ENCODE peak calls at places on chromosomes 11 and 22, in nine cellular contexts. D is body of pancreas; I is neural progenitor cell; C is HFF-Myc; Y is brain microvascular endothelial cell; U is CD4-positive, CD25-positive, alpha-beta regulatory T cell; R is fibroblast of lung; O is cardiac muscle cell; J is endodermal cell. A is an unnamed sample.

GRCh38 chr22:45807156-45807915 is 135.7 kb downstream of the ATXN10 start:
- DNase-seq in O (no peak), J (no peak), I (no peak), D (no peak), R (peak; percentile 14), C (no peak), Y (peak; percentile 55), U (no peak), A (no peak)

GRCh38 chr11:73431431-73431830 is 55.2 kb downstream of the RELT start:
- DNase-seq in I (no peak), R (no peak), O (no peak), D (no peak), C (no peak), J (no peak), U (no peak), Y (no peak), A (no peak)

GRCh38 chr22:33409134-33409533 is 351.0 kb upstream of the SYN3 start:
- DNase-seq in Y (no peak), C (no peak), D (no peak), I (peak; percentile 19), R (no peak), J (no peak), O (no peak), U (no peak), A (no peak)

GRCh38 chr11:61587951-61588695 is 7.2 kb upstream of the SYT7 start:
- DNase-seq in D (peak; percentile 74), U (peak; percentile 45), O (peak; percentile 33), Y (no peak), R (no peak), I (peak; percentile 76), C (no peak), J (peak; percentile 96), A (no peak)

GRCh38 chr11:47499614-47500013 is 50.7 kb upstream of the RAPSN start:
- DNase-seq in C (no peak), J (no peak), O (no peak), U (no peak), R (no peak), I (no peak), D (no peak), Y (no peak), A (no peak)

GRCh38 chr11:13297917-13298356 is 20.3 kb downstream of the BMAL1 start:
- DNase-seq in R (no peak), C (no peak), Y (no peak), I (no peak), D (no peak), U (no peak), O (no peak), J (no peak), A (no peak)

GRCh38 chr11:105720096-105720495 is 110.2 kb downstream of the GRIA4 start:
- DNase-seq in I (no peak), O (no peak), R (no peak), C (no peak), J (no peak), Y (no peak), U (no peak), D (no peak), A (no peak)

GRCh38 chr22:50157976-50158375 is 12.6 kb upstream of the PANX2 start:
- DNase-seq in O (no peak), C (no peak), Y (no peak), D (no peak), I (no peak), R (no peak), U (no peak), J (peak; percentile 43), A (peak; percentile 22)

GRCh38 chr11:83472831-83473230 is 186.7 kb upstream of the CCDC90B start:
- DNase-seq in C (no peak), D (no peak), Y (no peak), I (no peak), J (no peak), O (no peak), U (no peak), R (no peak), A (no peak)

GRCh38 chr22:36364255-36365019 is 23.3 kb downstream of the MYH9 start:
- DNase-seq in D (no peak), R (no peak), O (no peak), I (no peak), J (no peak), U (no peak), C (no peak), Y (no peak), A (no peak)

GRCh38 chr11:94546886-94547285 is 3.2 kb downstream of the FUT4 start:
- DNase-seq in U (no peak), I (no peak), O (peak; percentile 18), J (no peak), Y (no peak), C (no peak), D (no peak), R (no peak), A (no peak)
- H3K4me3 ChIP-seq in U (peak overlapping the region; percentile 53), I (no peak overlapping the region), O (peak overlapping the region; percentile 5), J (no peak overlapping the region), Y (peak overlapping the region; percentile 31), C (peak overlapping the region; percentile 55), D (peak overlapping the region; percentile 68), R (no peak overlapping the region), A (no peak overlapping the region)

GRCh38 chr22:26480611-26480932 is 3.0 kb downstream of the HPS4 start:
- DNase-seq in C (no peak), I (no peak), R (no peak), Y (no peak), J (no peak), O (no peak), U (no peak), D (no peak), A (no peak)
- H3K4me3 ChIP-seq in C (no peak overlapping the region), I (peak overlapping the region; percentile 23), R (no peak overlapping the region), Y (no peak overlapping the region), J (peak overlapping the region; percentile 50), O (no peak overlapping the region), U (no peak overlapping the region), D (no peak overlapping the region), A (peak overlapping the region; percentile 40)

DNA sequence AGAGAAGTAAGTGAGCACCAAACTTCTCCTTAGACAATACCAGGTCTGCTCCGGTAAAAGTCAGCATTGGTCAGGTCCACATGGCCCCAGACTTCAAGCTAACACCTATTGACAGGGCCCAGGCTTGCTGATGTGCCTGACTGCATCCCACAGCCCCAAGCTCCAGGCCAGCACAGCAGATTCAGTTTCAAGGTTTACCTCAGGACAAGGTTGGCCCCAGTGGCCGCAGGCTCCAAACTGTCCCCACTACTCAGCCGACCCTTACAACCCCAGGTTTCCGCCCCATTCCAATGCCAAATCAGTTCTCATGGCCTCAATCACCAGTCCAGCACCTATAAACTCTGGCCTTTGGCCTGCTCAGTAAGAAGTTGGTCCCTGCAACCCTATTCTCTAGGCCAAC is 39.4 kb downstream of the OR4C6 start:
- DNase-seq in O (no peak), D (no peak), U (no peak), I (no peak), J (no peak), C (no peak), R (no peak), Y (no peak), A (no peak)
- H3K4me3 ChIP-seq in O (no peak overlapping the region), D (no peak overlapping the region), U (no peak overlapping the region), I (no peak overlapping the region), J (no peak overlapping the region), C (no peak overlapping the region), R (no peak overlapping the region), Y (no peak overlapping the region), A (no peak overlapping the region)

GRCh38 chr11:107927559-107927958 is 689 bp upstream of the RAB39A start:
- DNase-seq in C (no peak), J (no peak), O (no peak), I (no peak), R (no peak), U (no peak), D (no peak), Y (no peak), A (no peak)
- H3K4me3 ChIP-seq in C (no peak overlapping the region), J (peak overlapping the region; percentile 83), O (peak overlapping the region; percentile 33), I (peak overlapping the region; percentile 48), R (no peak overlapping the region), U (peak overlapping the region; percentile 55), D (no peak overlapping the region), Y (peak overlapping the region; percentile 27), A (no peak overlapping the region)

GRCh38 chr22:18157714-18158028 is 7.7 kb downstream of the USP18 start:
- DNase-seq in C (no peak), R (no peak), U (no peak), O (no peak), Y (no peak), J (no peak), D (no peak), I (no peak), A (no peak)

GRCh38 chr22:18154821-18155390 is 4.9 kb downstream of the USP18 start:
- DNase-seq in O (no peak), D (no peak), J (no peak), I (no peak), C (no peak), R (no peak), U (no peak), Y (no peak), A (no peak)

GRCh38 chr22:18152519-18152918 is 2.5 kb downstream of the USP18 start:
- DNase-seq in I (no peak), O (no peak), C (no peak), U (no peak), D (no peak), J (no peak), Y (no peak), R (no peak), A (no peak)

DNA sequence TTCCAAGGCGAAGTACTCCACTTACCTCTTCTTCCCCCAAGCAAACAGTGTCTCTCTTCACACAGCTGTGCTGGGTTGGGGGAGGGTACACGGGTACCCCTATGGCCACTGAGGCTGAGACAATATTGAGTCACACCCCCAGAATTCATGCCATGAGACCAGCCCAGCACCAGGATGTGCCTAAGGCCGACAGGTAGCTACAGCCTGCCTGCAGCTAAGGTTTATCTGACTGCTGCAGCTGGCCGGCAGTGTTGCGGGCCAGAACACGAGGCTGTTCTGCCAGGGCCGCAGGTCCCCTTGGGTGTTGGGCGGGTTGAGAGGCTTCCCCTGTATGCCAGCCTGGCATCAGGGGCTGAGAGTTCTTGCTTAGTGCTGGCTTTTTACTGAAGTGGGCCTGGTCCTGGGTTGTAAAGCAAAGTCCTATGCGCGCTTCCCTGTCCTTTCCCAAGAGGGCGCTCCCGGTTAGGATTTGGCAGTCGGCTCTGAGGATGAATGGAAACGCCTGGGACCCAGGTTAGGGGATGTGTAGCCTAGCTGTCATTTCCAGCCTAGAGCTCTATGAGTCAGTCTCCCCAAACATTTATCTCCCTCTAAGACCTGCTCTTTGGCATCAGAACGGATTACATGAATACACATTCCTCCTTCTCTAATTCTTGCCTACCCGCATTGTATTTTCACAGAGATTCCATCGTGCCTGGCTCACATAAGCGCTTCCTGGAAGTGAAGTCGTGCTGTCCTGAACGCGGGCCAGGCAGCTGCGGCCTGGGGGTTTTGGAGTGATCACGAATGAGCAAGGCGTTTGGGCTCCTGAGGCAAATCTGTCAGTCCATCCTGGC is 7.1 kb downstream of the USP18 start:
- DNase-seq in J (peak; percentile 95), U (peak; percentile 46), D (peak; percentile 44), R (peak; percentile 97), C (peak; percentile 84), O (peak; percentile 85), Y (peak; percentile 91), I (peak; percentile 86), A (peak; percentile 11)
- H3K4me3 ChIP-seq in J (no peak overlapping the region), U (no peak overlapping the region), D (no peak overlapping the region), R (no peak overlapping the region), C (no peak overlapping the region), O (no peak overlapping the region), Y (no peak overlapping the region), I (no peak overlapping the region), A (no peak overlapping the region)